ENCODE peak calls at places on chromosome 5, in eight cellular contexts. M is brain microvascular endothelial cell; P is cardiac fibroblast; V is AG08395; R is stimulated activated CD4-positive, alpha-beta T cell treated with anti-CD3 and anti-CD28 coated beads, Interleukin-2, amount 100 ng/mL, for 48 hours; A is NCI-H2029; W is foreskin fibroblast; T is CD4-positive, CD25-positive, alpha-beta regulatory T cell. L is an unnamed sample.

GRCh38 chr5:57434227-57434640 is 48.4 kb downstream of the ACTBL2 start:
- DNase-seq in M (peak; percentile 89), P (peak; percentile 84), V (no peak), R (no peak), A (no peak), W (no peak), T (no peak), L (no peak)

GRCh38 chr5:129361441-129362025 is 98.6 kb upstream of the ADAMTS19 start:
- DNase-seq in M (no peak), P (peak; percentile 44), V (no peak), R (no peak), A (no peak), W (peak; percentile 6), T (no peak), L (no peak)

GRCh38 chr5:4480528-4481404 is 659.4 kb upstream of the ADAMTS16 start:
- DNase-seq in M (no peak), P (no peak), V (no peak), R (no peak), A (peak; percentile 31), W (no peak), T (no peak), L (no peak)

GRCh38 chr5:141909212-141909611 is 14.5 kb upstream of the DELE1 start:
- DNase-seq in M (no peak), P (no peak), V (no peak), R (no peak), A (no peak), W (no peak), T (no peak), L (no peak)

GRCh38 chr5:111494350-111494999 is 17.9 kb downstream of the STARD4 start:
- DNase-seq in M (no peak), P (no peak), V (no peak), R (no peak), A (no peak), W (no peak), T (peak; percentile 36), L (no peak)

GRCh38 chr5:135821802-135822201 is 12.7 kb upstream of the SLC25A48 start:
- DNase-seq in M (no peak), P (no peak), V (no peak), R (no peak), A (no peak), W (no peak), T (no peak), L (no peak)

GRCh38 chr5:130141689-130142320 is 237.5 kb downstream of the CHSY3 start:
- DNase-seq in M (peak; percentile 42), P (peak; percentile 73), V (peak; percentile 54), R (no peak), A (no peak), W (peak; percentile 27), T (peak; percentile 2), L (no peak)

GRCh38 chr5:68134033-68134668 is 81.4 kb upstream of the PIK3R1 start:
- DNase-seq in M (no peak), P (no peak), V (no peak), R (no peak), A (no peak), W (no peak), T (no peak), L (peak; percentile 56)

GRCh38 chr5:168353216-168353957 is 61.9 kb downstream of the WWC1 start:
- DNase-seq in M (no peak), P (peak; percentile 6), V (no peak), R (no peak), A (peak; percentile 74), W (no peak), T (no peak), L (peak; percentile 44)

GRCh38 chr5:148584103-148584502 is 70.2 kb downstream of the HTR4 start:
- DNase-seq in M (no peak), P (no peak), V (no peak), R (no peak), A (no peak), W (no peak), T (no peak), L (no peak)

GRCh38 chr5:23419115-23419514 is 88.3 kb upstream of the PRDM9 start:
- DNase-seq in M (no peak), P (no peak), V (no peak), R (no peak), A (no peak), W (no peak), T (no peak), L (no peak)

GRCh38 chr5:33379757-33380156 is 61.0 kb upstream of the TARS1 start:
- DNase-seq in M (no peak), P (peak; percentile 73), V (no peak), R (no peak), A (no peak), W (no peak), T (no peak), L (no peak)

GRCh38 chr5:128378196-128378595 is 159.8 kb downstream of the FBN2 start:
- DNase-seq in M (peak; percentile 63), P (peak; percentile 29), V (no peak), R (no peak), A (no peak), W (peak; percentile 3), T (no peak), L (no peak)

GRCh38 chr5:56817306-56817986 is 2.1 kb downstream of the MAP3K1 start:
- DNase-seq in M (no peak), P (peak; percentile 22), V (no peak), R (no peak), A (no peak), W (no peak), T (peak; percentile 38), L (no peak)

GRCh38 chr5:153489611-153490010 is 859 bp upstream of the GRIA1 start:
- DNase-seq in M (no peak), P (peak; percentile 31), V (peak; percentile 53), R (no peak), A (no peak), W (peak; percentile 39), T (no peak), L (no peak)

GRCh38 chr5:8686707-8687106 is 817.8 kb downstream of the MTRR start:
- DNase-seq in M (peak; percentile 37), P (peak; percentile 72), V (peak; percentile 18), R (no peak), A (no peak), W (peak; percentile 32), T (no peak), L (no peak)

GRCh38 chr5:68968426-68968825 is 125.4 kb upstream of the SLC30A5 start:
- DNase-seq in M (no peak), P (no peak), V (no peak), R (no peak), A (no peak), W (no peak), T (no peak), L (no peak)

GRCh38 chr5:180047667-180048066 is 23.9 kb downstream of the RNF130 start:
- DNase-seq in M (no peak), P (peak; percentile 55), V (no peak), R (no peak), A (peak; percentile 81), W (no peak), T (no peak), L (no peak)

GRCh38 chr5:136769900-136770684 is 404.7 kb upstream of the TRPC7 start:
- DNase-seq in M (peak; percentile 55), P (peak; percentile 80), V (peak; percentile 83), R (peak; percentile 16), A (peak; percentile 52), W (peak; percentile 61), T (peak; percentile 11), L (peak; percentile 44)

GRCh38 chr5:128586848-128587247 is 48.8 kb upstream of the FBN2 start:
- DNase-seq in M (no peak), P (no peak), V (no peak), R (no peak), A (no peak), W (no peak), T (no peak), L (no peak)

GRCh38 chr5:60960591-60960990 is 15.6 kb downstream of the NDUFAF2 start:
- DNase-seq in M (peak; percentile 25), P (peak; percentile 45), V (peak; percentile 15), R (no peak), A (no peak), W (no peak), T (peak; percentile 45), L (no peak)

GRCh38 chr5:109945097-109945678 is 255.5 kb downstream of the MAN2A1 start:
- DNase-seq in M (no peak), P (no peak), V (no peak), R (no peak), A (no peak), W (no peak), T (no peak), L (no peak)

GRCh38 chr5:143110591-143110990 is 292.9 kb downstream of the NR3C1 start:
- DNase-seq in M (no peak), P (peak; percentile 22), V (peak; percentile 30), R (no peak), A (no peak), W (no peak), T (no peak), L (no peak)

GRCh38 chr5:176364765-176365662 is at the start of gene ARL10:
- DNase-seq in M (no peak), P (no peak), V (peak; percentile 31), R (peak; percentile 57), A (no peak), W (peak; percentile 50), T (peak; percentile 54), L (no peak)

GRCh38 chr5:14628346-14628745 is 36.2 kb upstream of the OTULIN start:
- DNase-seq in M (peak; percentile 50), P (peak; percentile 67), V (peak; percentile 60), R (peak; percentile 45), A (no peak), W (peak; percentile 43), T (peak; percentile 69), L (peak; percentile 38)

GRCh38 chr5:1338518-1339070 is 6.3 kb downstream of the CLPTM1L start:
- DNase-seq in M (no peak), P (no peak), V (no peak), R (no peak), A (no peak), W (no peak), T (no peak), L (no peak)

GRCh38 chr5:73883646-73884045 is 257.6 kb downstream of the ARHGEF28 start:
- DNase-seq in M (peak; percentile 42), P (peak; percentile 69), V (no peak), R (no peak), A (no peak), W (no peak), T (no peak), L (no peak)

GRCh38 chr5:61330341-61330878 is 1.6 kb upstream of the ZSWIM6 start:
- DNase-seq in M (no peak), P (peak; percentile 60), V (no peak), R (no peak), A (peak; percentile 27), W (no peak), T (peak; percentile 33), L (peak; percentile 81)

GRCh38 chr5:33415811-33416354 is 24.9 kb upstream of the TARS1 start:
- DNase-seq in M (no peak), P (no peak), V (no peak), R (no peak), A (no peak), W (no peak), T (no peak), L (no peak)

GRCh38 chr5:163609910-163610309 is 104.5 kb downstream of the MAT2B start:
- DNase-seq in M (no peak), P (no peak), V (no peak), R (no peak), A (no peak), W (no peak), T (no peak), L (no peak)

GRCh38 chr5:41112486-41113455 is 41.6 kb upstream of the MROH2B start:
- DNase-seq in M (no peak), P (peak; percentile 56), V (no peak), R (no peak), A (no peak), W (no peak), T (no peak), L (no peak)

GRCh38 chr5:6197427-6197826 is 180.9 kb downstream of the MED10 start:
- DNase-seq in M (no peak), P (no peak), V (no peak), R (no peak), A (no peak), W (no peak), T (no peak), L (no peak)

GRCh38 chr5:177553671-177554429 is 513 bp downstream of the FAM193B start:
- DNase-seq in M (no peak), P (no peak), V (peak; percentile 45), R (peak; percentile 34), A (no peak), W (no peak), T (peak; percentile 35), L (peak; percentile 61)